ENCODE peak calls at places on chromosomes 16 and 17, in seven cellular contexts. Z is right atrium auricular region; L is lung; T is naive thymus-derived CD4-positive, alpha-beta T cell; Y is neural progenitor cell; U is CD4-positive, alpha-beta memory T cell; C is IMR-90. O is an unnamed sample.
A peak's percentile ranks its signal among the peaks of the same experiment; 100 is the strongest.

GRCh38 chr17:42918902-42919521 is 18.4 kb downstream of the G6PC1 start:
- DNase-seq in L (no peak), Y (no peak), U (no peak), T (no peak), C (no peak), Z (no peak), O (no peak)

GRCh38 chr16:81779540-81780320 is 639 bp downstream of the PLCG2 start:
- DNase-seq in L (peak; percentile 51), Z (no peak), Y (peak; percentile 33), U (no peak), C (no peak), T (no peak), O (no peak)

GRCh38 chr16:81553080-81553813 is 108.6 kb downstream of the CMIP start:
- DNase-seq in Z (no peak), U (no peak), T (no peak), C (peak; percentile 47), Y (no peak), L (no peak), O (no peak)

GRCh38 chr16:87740909-87741424 is 24.8 kb downstream of the KLHDC4 start:
- DNase-seq in Y (no peak), C (peak; percentile 6), T (no peak), U (no peak), L (no peak), Z (no peak), O (no peak)

GRCh38 chr17:60077672-60078519 is 825 bp downstream of the HEATR6 start:
- DNase-seq in C (no peak), Y (peak; percentile 10), U (peak; percentile 69), Z (no peak), T (no peak), L (no peak), O (peak; percentile 50)

GRCh38 chr17:7380321-7380720 is 568 bp upstream of the TNK1 start:
- DNase-seq in Y (no peak), L (peak; percentile 62), T (no peak), C (peak; percentile 47), U (no peak), Z (peak; percentile 69), O (no peak)

GRCh38 chr17:62892870-62893338 is 73.1 kb upstream of the TANC2 start:
- DNase-seq in Y (no peak), Z (peak; percentile 76), T (no peak), U (peak; percentile 56), L (peak; percentile 76), C (peak; percentile 93), O (no peak)

GRCh38 chr17:65438708-65439294 is 122.6 kb downstream of the AXIN2 start:
- DNase-seq in T (no peak), C (peak; percentile 22), Z (no peak), Y (no peak), L (no peak), U (no peak), O (no peak)

GRCh38 chr17:60757437-60757836 is 79.8 kb downstream of the BCAS3 start:
- DNase-seq in C (no peak), U (no peak), Z (no peak), T (no peak), Y (no peak), L (no peak), O (no peak)

GRCh38 chr17:70905796-70906195 is 736.5 kb downstream of the KCNJ2 start:
- DNase-seq in Y (no peak), L (peak; percentile 39), U (no peak), C (peak; percentile 100), Z (peak; percentile 87), T (no peak), O (no peak)

GRCh38 chr17:4559851-4560820 is at the start of gene GGT6:
- DNase-seq in L (peak; percentile 61), T (no peak), U (no peak), Y (no peak), Z (no peak), C (no peak), O (no peak)

GRCh38 chr16:64478258-64478906 is 643.5 kb downstream of the CDH11 start:
- DNase-seq in Z (no peak), C (peak; percentile 54), Y (no peak), T (no peak), L (peak; percentile 53), U (no peak), O (no peak)

GRCh38 chr16:29645699-29646187 is 17.3 kb upstream of the SPN start:
- DNase-seq in L (no peak), Y (no peak), U (no peak), T (no peak), Z (no peak), C (no peak), O (no peak)

GRCh38 chr16:50252082-50252611 is 14.2 kb upstream of the ADCY7 start:
- DNase-seq in L (no peak), Y (no peak), T (no peak), Z (peak; percentile 57), C (no peak), U (no peak), O (no peak)

GRCh38 chr17:79388556-79389295 is 222.1 kb downstream of the RBFOX3 start:
- DNase-seq in U (peak; percentile 33), T (no peak), L (peak; percentile 43), C (peak; percentile 27), Y (peak; percentile 88), Z (no peak), O (no peak)

GRCh38 chr17:38451840-38452529 is 23.7 kb downstream of the ARHGAP23 start:
- DNase-seq in T (no peak), Y (peak; percentile 65), C (peak; percentile 94), Z (no peak), U (no peak), L (no peak), O (no peak)
- H3K4me1 ChIP-seq in T (no peaks in the 10 kb centered on the region), Y (peaks cover 59% of the 10 kb centered on the region), C (peaks cover 65% of the 10 kb centered on the region), Z (peaks cover 90% of the 10 kb centered on the region), U (no peaks in the 10 kb centered on the region), L (peaks cover 48% of the 10 kb centered on the region), O (no peaks in the 10 kb centered on the region)

DNA sequence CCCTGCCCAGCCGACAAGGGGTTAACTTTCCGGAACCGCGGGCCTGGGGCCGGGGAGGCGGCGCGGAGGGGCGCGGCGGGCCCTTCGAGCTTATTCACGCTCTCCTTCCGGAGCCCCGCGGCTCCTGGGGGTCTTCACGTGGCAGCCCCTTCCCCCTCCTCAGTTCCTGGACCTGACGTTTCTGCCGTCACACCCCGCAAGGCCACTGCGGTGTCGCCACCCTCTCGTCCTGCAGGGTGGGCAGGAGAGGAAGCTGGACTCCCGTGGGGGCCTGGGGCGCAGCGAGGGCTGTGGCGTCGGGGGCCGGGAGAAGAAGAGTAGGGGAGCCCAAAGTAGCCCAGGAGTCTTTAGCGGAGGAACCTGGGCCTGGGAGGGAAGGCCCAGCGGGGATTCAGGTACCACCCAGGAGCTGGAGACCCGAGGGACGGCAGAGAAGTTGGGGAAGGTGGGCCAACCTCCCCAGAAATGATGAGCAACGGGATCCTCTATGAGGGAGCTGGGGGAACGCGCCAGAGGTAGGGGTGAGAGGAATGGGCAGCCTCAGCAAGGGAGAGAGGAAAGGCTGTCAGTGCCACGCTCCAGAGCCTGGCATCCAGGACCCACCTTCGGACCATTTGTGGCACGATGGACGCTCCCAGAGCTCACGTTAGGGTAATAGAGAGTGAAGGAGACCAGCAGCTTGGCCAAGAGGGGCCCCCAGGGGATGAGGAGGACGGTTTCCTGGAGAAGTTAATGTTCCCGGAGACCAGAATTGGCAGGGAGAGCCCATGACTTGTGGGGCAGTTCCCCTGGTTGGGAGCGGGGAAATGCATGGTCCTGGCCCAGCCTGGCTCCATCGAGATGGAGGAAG is 3.3 kb upstream of the HIC1 start:
- DNase-seq in Y (no peak), Z (no peak), C (no peak), U (no peak), T (no peak), L (no peak), O (no peak)
- H3K4me3 ChIP-seq in Y (peak overlapping the region; percentile 56), Z (peak overlapping the region; percentile 78), C (no peak overlapping the region), U (no peak overlapping the region), T (no peak overlapping the region), L (no peak overlapping the region), O (no peak overlapping the region)

DNA sequence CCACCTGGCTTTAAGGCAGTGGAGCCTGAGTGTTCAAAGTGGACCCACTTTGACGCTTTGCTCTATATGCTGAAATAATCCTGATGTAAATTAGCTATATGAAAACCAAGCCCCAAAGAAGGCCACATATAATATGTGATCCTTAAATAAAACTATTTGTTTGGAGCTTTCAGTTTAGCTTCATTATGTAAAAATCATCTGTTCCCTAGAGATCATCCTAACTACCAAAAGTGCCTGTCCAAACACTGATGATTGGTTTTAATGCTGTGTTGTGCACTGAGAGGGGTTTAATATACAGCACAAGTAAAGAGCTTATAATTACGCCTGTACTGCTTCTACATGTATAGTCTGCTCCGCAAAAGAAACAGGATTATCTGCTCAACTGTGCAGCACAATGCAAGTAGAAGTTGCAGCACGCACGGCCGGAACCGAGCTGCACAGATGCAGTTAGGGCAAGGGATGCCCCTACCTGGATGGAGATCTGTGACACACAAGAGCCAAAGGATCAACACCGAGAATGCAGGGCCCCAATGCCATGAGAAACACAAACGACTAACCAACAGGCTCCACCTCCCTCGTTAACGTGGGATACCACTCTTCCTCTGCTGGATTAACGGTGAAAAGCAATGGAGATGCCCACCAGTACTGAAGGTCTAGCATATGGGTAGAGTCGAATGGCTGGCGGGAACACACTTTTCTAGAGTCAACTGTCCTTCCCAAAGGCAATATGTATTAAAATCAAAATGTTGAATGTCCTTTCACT is 20.5 kb downstream of the USP7 start:
- DNase-seq in C (no peak), Z (no peak), L (no peak), T (no peak), Y (peak; percentile 28), U (no peak), O (no peak)
- H3K9me3 ChIP-seq in C (no peaks in the 10 kb centered on the region), Z (no peaks in the 10 kb centered on the region), L (no peaks in the 10 kb centered on the region), T (no peaks in the 10 kb centered on the region), Y (no peaks in the 10 kb centered on the region), U (no peaks in the 10 kb centered on the region), O (no peaks in the 10 kb centered on the region)

DNA sequence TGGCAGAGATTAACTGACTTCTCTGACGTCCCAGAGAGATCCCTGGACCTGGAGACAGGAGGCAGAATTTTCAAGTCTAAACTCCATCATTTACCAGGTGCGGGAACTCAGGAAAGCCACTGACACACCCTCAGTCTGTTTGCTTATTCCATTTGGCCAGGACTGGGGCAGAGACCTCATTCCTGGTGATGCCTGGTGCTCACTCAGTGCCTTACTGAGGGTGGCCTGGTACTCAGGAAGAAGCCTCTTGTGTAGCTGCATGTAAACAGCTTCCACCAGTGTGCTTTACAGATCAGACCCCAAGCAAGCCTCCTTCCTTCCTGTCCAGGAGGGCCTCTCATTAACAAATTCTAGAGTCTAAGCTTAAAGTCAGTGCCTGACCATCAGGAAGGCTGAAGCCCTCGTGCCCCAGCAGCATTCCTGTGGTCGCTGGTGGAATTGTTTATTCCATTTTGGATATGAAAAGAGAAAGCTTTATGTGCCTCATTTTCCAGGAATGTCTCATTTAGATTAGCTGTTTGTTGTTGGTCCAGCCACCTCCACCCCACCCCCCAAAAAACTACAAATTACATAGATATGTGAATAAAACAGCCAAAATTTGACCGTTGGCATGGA is 236.1 kb upstream of the CDH5 start:
- DNase-seq in L (no peak), Z (no peak), C (peak; percentile 92), Y (no peak), T (no peak), U (no peak), O (no peak)
- H3K4me1 ChIP-seq in L (peaks cover 14% of the 10 kb centered on the region), Z (peaks cover 29% of the 10 kb centered on the region), C (peaks cover 57% of the 10 kb centered on the region), Y (peaks cover 15% of the 10 kb centered on the region), T (no peaks in the 10 kb centered on the region), U (no peaks in the 10 kb centered on the region), O (no peaks in the 10 kb centered on the region)

O was measured in CD4-positive, CD25-positive, alpha-beta regulatory T cell.